ENCODE peak calls at places on chromosomes 11 and 22, in four cellular contexts. F, K, T and E are unnamed samples.

GRCh38 chr11:118907749-118908106 is 18.0 kb downstream of the BCL9L start:
- DNase-seq in F (no peak), K (no peak), T (peak; percentile 51), E (no peak)

GRCh38 chr11:107916671-107917241 is 11.5 kb upstream of the RAB39A start:
- DNase-seq in F (no peak), K (peak; percentile 50), T (peak; percentile 33), E (no peak)

GRCh38 chr22:33922268-33922667 is 2.0 kb upstream of the LARGE1 start:
- DNase-seq in F (no peak), K (no peak), T (peak; percentile 9), E (no peak)

GRCh38 chr11:14422052-14422813 is 63.2 kb upstream of the RRAS2 start:
- DNase-seq in F (no peak), K (peak; percentile 71), T (peak; percentile 99), E (peak; percentile 96)

GRCh38 chr11:29564501-29564900 is 452.3 kb downstream of the KCNA4 start:
- DNase-seq in F (no peak), K (no peak), T (no peak), E (no peak)

GRCh38 chr11:10865837-10866270 is 8.0 kb upstream of the ZBED5 start:
- DNase-seq in F (no peak), K (no peak), T (no peak), E (no peak)

GRCh38 chr11:17683378-17684161 is 35.8 kb upstream of the MYOD1 start:
- DNase-seq in F (no peak), K (no peak), T (peak; percentile 76), E (no peak)

GRCh38 chr11:47784785-47785381 is 17.7 kb upstream of the FNBP4 start:
- DNase-seq in F (no peak), K (no peak), T (no peak), E (no peak)

GRCh38 chr11:75376175-75376574 is 23.1 kb upstream of the RPS3 start:
- DNase-seq in F (no peak), K (no peak), T (no peak), E (no peak)

GRCh38 chr22:23180893-23181762 is 819 bp downstream of the BCR start:
- DNase-seq in F (no peak), K (no peak), T (no peak), E (peak; percentile 82)

GRCh38 chr22:30396871-30397655 is at the start of gene SEC14L2:
- DNase-seq in F (peak; percentile 47), K (peak; percentile 26), T (peak; percentile 48), E (peak; percentile 86)

GRCh38 chr11:64165482-64165841 is 451 bp downstream of the MACROD1 start:
- DNase-seq in F (no peak), K (no peak), T (no peak), E (no peak)

GRCh38 chr11:78985654-78986053 is 411.0 kb upstream of the NARS2 start:
- DNase-seq in F (no peak), K (no peak), T (no peak), E (no peak)

GRCh38 chr11:122900803-122901202 is 18.2 kb downstream of the JHY start:
- DNase-seq in F (no peak), K (peak; percentile 30), T (peak; percentile 60), E (no peak)

GRCh38 chr11:119567667-119568582 is 145.0 kb upstream of the THY1 start:
- DNase-seq in F (no peak), K (peak; percentile 53), T (peak; percentile 97), E (no peak)

GRCh38 chr11:119683783-119684182 is 45.2 kb downstream of the NECTIN1 start:
- DNase-seq in F (no peak), K (no peak), T (no peak), E (no peak)

GRCh38 chr11:9760180-9760550 is 96.3 kb downstream of the SWAP70 start:
- DNase-seq in F (no peak), K (no peak), T (peak; percentile 97), E (peak; percentile 96)

GRCh38 chr11:120660024-120660565 is 148.5 kb downstream of the GRIK4 start:
- DNase-seq in F (no peak), K (no peak), T (peak; percentile 56), E (no peak)

GRCh38 chr11:1278766-1279673 is 30.4 kb downstream of the TOLLIP start:
- DNase-seq in F (no peak), K (no peak), T (no peak), E (peak; percentile 64)

GRCh38 chr11:128731041-128731663 is 37.3 kb downstream of the FLI1 start:
- DNase-seq in F (no peak), K (no peak), T (no peak), E (no peak)

GRCh38 chr11:128837627-128838026 is 29.5 kb downstream of the KCNJ1 start:
- DNase-seq in F (no peak), K (no peak), T (no peak), E (no peak)

GRCh38 chr11:66124564-66124963 is 54.5 kb downstream of the PACS1 start:
- DNase-seq in F (no peak), K (no peak), T (peak; percentile 88), E (no peak)

GRCh38 chr22:17847360-17848078 is 73.2 kb upstream of the BID start:
- DNase-seq in F (no peak), K (no peak), T (no peak), E (no peak)

GRCh38 chr11:19982761-19983495 is 177.3 kb downstream of the DBX1 start:
- DNase-seq in F (no peak), K (no peak), T (peak; percentile 23), E (no peak)

GRCh38 chr11:128903248-128904041 is 12.3 kb downstream of the KCNJ5 start:
- DNase-seq in F (no peak), K (no peak), T (no peak), E (peak; percentile 77)

GRCh38 chr22:31400023-31400397 is 606 bp downstream of the DRG1 start:
- DNase-seq in F (no peak), K (no peak), T (peak; percentile 36), E (no peak)

GRCh38 chr11:101707477-101707876 is 123.7 kb upstream of the TRPC6 start:
- DNase-seq in F (no peak), K (no peak), T (no peak), E (no peak)

GRCh38 chr11:126992065-126992803 is 8.3 kb downstream of the KIRREL3 start:
- DNase-seq in F (no peak), K (no peak), T (peak; percentile 95), E (no peak)

GRCh38 chr22:50016988-50017700 is 4.6 kb upstream of the IL17REL start:
- DNase-seq in F (no peak), K (no peak), T (no peak), E (peak; percentile 76)

GRCh38 chr11:6259638-6260019 is at the start of gene CCKBR:
- DNase-seq in F (no peak), K (no peak), T (no peak), E (peak; percentile 75)